ENCODE peak calls at places on chromosomes 16 and 17, in six cellular contexts. A is activated naive CD4-positive, alpha-beta T cell treated with anti-CD3 and anti-CD28 coated beads, Interleukin-2, amount 10 ng/mL, durations not matched to agents 7 days and 5 days; R is fibroblast of mammary gland; J is occipital lobe; F is T-helper 1 cell; X is neural crest cell. I is an unnamed sample.

GRCh38 chr17:4641297-4642195 is at the start of gene ALOX15:
- DNase-seq in A (no peak), R (no peak), J (no peak), X (no peak), F (no peak), I (no peak)

GRCh38 chr17:38970804-38971203 is 3.6 kb upstream of the FBXO47 start:
- DNase-seq in J (no peak), X (no peak), R (no peak), F (no peak), A (no peak), I (no peak)

GRCh38 chr17:75693500-75694481 is 26.7 kb downstream of the SAP30BP start:
- DNase-seq in F (no peak), J (peak; percentile 88), A (no peak), R (peak; percentile 38), X (no peak), I (peak; percentile 90)

GRCh38 chr16:70473446-70474319 is 19.3 kb downstream of the FCSK start:
- DNase-seq in F (no peak), X (no peak), R (no peak), J (no peak), A (peak; percentile 37), I (no peak)

GRCh38 chr17:76556759-76557367 is 17.0 kb downstream of the PRCD start:
- DNase-seq in F (no peak), R (peak; percentile 64), J (no peak), A (no peak), X (no peak), I (peak; percentile 56)

GRCh38 chr17:67558740-67559380 is 158.9 kb upstream of the NOL11 start:
- DNase-seq in F (no peak), R (peak; percentile 79), A (no peak), X (no peak), J (no peak), I (no peak)

GRCh38 chr16:84933774-84934571 is 77.4 kb downstream of the ZDHHC7 start:
- DNase-seq in R (no peak), J (peak; percentile 42), F (no peak), A (no peak), X (no peak), I (no peak)

GRCh38 chr17:1733759-1734158 is 8.9 kb upstream of the SERPINF2 start:
- DNase-seq in R (no peak), A (no peak), J (no peak), F (no peak), X (no peak), I (no peak)

GRCh38 chr17:8957721-8958120 is 7.8 kb downstream of the PIK3R5 start:
- DNase-seq in R (no peak), J (no peak), A (no peak), X (no peak), F (no peak), I (no peak)

GRCh38 chr17:43671755-43672502 is 10.2 kb upstream of the MEOX1 start:
- DNase-seq in F (no peak), J (no peak), R (no peak), A (no peak), X (no peak), I (no peak)

GRCh38 chr17:68006797-68007196 is 10.5 kb upstream of the C17orf58 start:
- DNase-seq in R (peak; percentile 4), A (no peak), J (no peak), F (no peak), X (no peak), I (peak; percentile 77)

GRCh38 chr16:88685156-88686061 is 898 bp downstream of the SNAI3 start:
- DNase-seq in F (no peak), J (peak; percentile 31), X (no peak), A (peak; percentile 75), R (peak; percentile 69), I (peak; percentile 43)

GRCh38 chr17:16027708-16028584 is 28.3 kb downstream of the TTC19 start:
- DNase-seq in J (no peak), F (no peak), R (peak; percentile 94), X (no peak), A (peak; percentile 25), I (peak; percentile 95)

GRCh38 chr16:12350945-12351344 is 374.4 kb downstream of the SNX29 start:
- DNase-seq in R (no peak), F (no peak), A (no peak), X (no peak), J (no peak), I (no peak)

GRCh38 chr16:67594956-67595355 is 32.6 kb downstream of the CTCF start:
- DNase-seq in A (no peak), J (no peak), R (peak; percentile 79), F (no peak), X (no peak), I (peak; percentile 60)

GRCh38 chr16:4176794-4177438 is 60.7 kb upstream of the ADCY9 start:
- DNase-seq in R (peak; percentile 70), A (no peak), F (no peak), X (no peak), J (peak; percentile 27), I (peak; percentile 39)

GRCh38 chr17:74521701-74522201 is 9.5 kb downstream of the CD300LB start:
- DNase-seq in A (no peak), J (no peak), F (no peak), X (no peak), R (no peak), I (no peak)

GRCh38 chr17:57107498-57108101 is 22.6 kb downstream of the AKAP1 start:
- DNase-seq in A (no peak), X (no peak), F (no peak), J (no peak), R (no peak), I (no peak)

GRCh38 chr17:76473541-76473985 is 6.2 kb downstream of the AANAT start:
- DNase-seq in R (no peak), F (no peak), J (no peak), A (peak; percentile 39), X (peak; percentile 36), I (no peak)